ENCODE peak calls at places on chromosomes 5 and 9, in seven cellular contexts. T is pancreas, I is progenitor cell of endocrine pancreas, L is brain microvascular endothelial cell, B is epithelial cell of esophagus, X is GM12865, R is mucosa of descending colon. F is an unnamed sample.

GRCh38 chr5:96388186-96388585 is 44.9 kb downstream of the PCSK1 start:
- DNase-seq in T (no peak), I (no peak), L (peak), B (no peak), X (no peak), R (no peak), F (no peak)

GRCh38 chr5:125190232-125191051 is 444.0 kb upstream of the ZNF608 start:
- DNase-seq in T (no peak), I (no peak), L (no peak), B (peak), X (no peak), R (no peak), F (no peak)

GRCh38 chr5:8844847-8845246 is 701.0 kb downstream of the SEMA5A start:
- DNase-seq in T (no peak), I (no peak), L (no peak), B (no peak), X (no peak), R (no peak), F (no peak)

GRCh38 chr5:157177935-157178334 is 2.7 kb upstream of the ITK start:
- DNase-seq in T (no peak), I (no peak), L (no peak), B (no peak), X (no peak), R (no peak), F (no peak)

GRCh38 chr5:111530298-111530740 is 18.0 kb upstream of the STARD4 start:
- DNase-seq in T (no peak), I (no peak), L (peak), B (peak), X (peak), R (peak), F (no peak)

GRCh38 chr5:15425802-15426201 is 74.2 kb upstream of the FBXL7 start:
- DNase-seq in T (no peak), I (no peak), L (no peak), B (no peak), X (no peak), R (no peak), F (no peak)

GRCh38 chr5:141875795-141876627 is 2.2 kb downstream of the PCDH1 start:
- DNase-seq in T (no peak), I (peak), L (no peak), B (peak), X (no peak), R (peak), F (peak)

GRCh38 chr9:7347556-7347955 is 452.0 kb downstream of the DMAC1 start:
- DNase-seq in T (no peak), I (no peak), L (no peak), B (no peak), X (no peak), R (no peak), F (no peak)

GRCh38 chr9:106797299-106797698 is 65.7 kb upstream of the ZNF462 start:
- DNase-seq in T (no peak), I (no peak), L (no peak), B (peak), X (no peak), R (no peak), F (no peak)

GRCh38 chr9:74379718-74380117 is 117.4 kb upstream of the RORB start:
- DNase-seq in T (peak), I (peak), L (no peak), B (peak), X (peak), R (no peak), F (peak)

GRCh38 chr5:139126711-139127111 is 71.5 kb downstream of the SIL1 start:
- DNase-seq in T (no peak), I (no peak), L (no peak), B (no peak), X (no peak), R (no peak), F (no peak)

GRCh38 chr9:72006481-72006880 is 53.9 kb downstream of the C9orf57 start:
- DNase-seq in T (no peak), I (no peak), L (no peak), B (no peak), X (no peak), R (no peak), F (no peak)

GRCh38 chr5:152942633-152943336 is 537.7 kb upstream of the NMUR2 start:
- DNase-seq in T (no peak), I (no peak), L (no peak), B (no peak), X (no peak), R (no peak), F (peak)

GRCh38 chr9:111030492-111030891 is 7.8 kb downstream of the LPAR1 start:
- DNase-seq in T (no peak), I (no peak), L (no peak), B (no peak), X (no peak), R (no peak), F (no peak)

GRCh38 chr5:146656638-146657037 is 140.6 kb upstream of the GPR151 start:
- DNase-seq in T (no peak), I (no peak), L (no peak), B (no peak), X (no peak), R (no peak), F (no peak)

GRCh38 chr9:120308495-120308894 is 271.5 kb downstream of the CDK5RAP2 start:
- DNase-seq in T (no peak), I (no peak), L (no peak), B (peak), X (no peak), R (no peak), F (no peak)

GRCh38 chr9:115300896-115301295 is 182.9 kb upstream of the TNC start:
- DNase-seq in T (no peak), I (no peak), L (no peak), B (no peak), X (no peak), R (no peak), F (no peak)

GRCh38 chr9:105309531-105309931 is 65.1 kb downstream of the SLC44A1 start:
- DNase-seq in T (no peak), I (no peak), L (no peak), B (no peak), X (no peak), R (no peak), F (no peak)

GRCh38 chr5:59138509-59138908 is 555.6 kb downstream of the RAB3C start:
- DNase-seq in T (no peak), I (no peak), L (no peak), B (no peak), X (no peak), R (no peak), F (no peak)

GRCh38 chr5:141877478-141878185 is 578 bp downstream of the PCDH1 start:
- DNase-seq in T (no peak), I (no peak), L (no peak), B (peak), X (no peak), R (no peak), F (no peak)

GRCh38 chr9:109821711-109822110 is 41.7 kb downstream of the PALM2AKAP2 start:
- DNase-seq in T (no peak), I (no peak), L (no peak), B (no peak), X (no peak), R (no peak), F (no peak)

GRCh38 chr5:135020111-135020895 is 13.7 kb downstream of the PITX1 start:
- DNase-seq in T (no peak), I (no peak), L (no peak), B (no peak), X (no peak), R (no peak), F (peak)

GRCh38 chr5:100161868-100162267 is 373.3 kb upstream of the FAM174A start:
- DNase-seq in T (no peak), I (no peak), L (no peak), B (no peak), X (no peak), R (no peak), F (no peak)

GRCh38 chr5:139839416-139839815 is 43.8 kb downstream of the PSD2 start:
- DNase-seq in T (no peak), I (no peak), L (no peak), B (no peak), X (no peak), R (no peak), F (no peak)

GRCh38 chr5:76836181-76836580 is 13.6 kb upstream of the S100Z start:
- DNase-seq in T (no peak), I (no peak), L (no peak), B (no peak), X (no peak), R (no peak), F (no peak)

GRCh38 chr9:102507044-102507687 is 488.0 kb upstream of the CYLC2 start:
- DNase-seq in T (no peak), I (no peak), L (no peak), B (no peak), X (peak), R (no peak), F (no peak)

GRCh38 chr5:155936520-155937406 is 390.2 kb upstream of the SGCD start:
- DNase-seq in T (no peak), I (no peak), L (no peak), B (no peak), X (no peak), R (no peak), F (no peak)

GRCh38 chr5:34539183-34539582 is 116.9 kb upstream of the RAI14 start:
- DNase-seq in T (no peak), I (no peak), L (no peak), B (no peak), X (no peak), R (no peak), F (no peak)

GRCh38 chr5:15008476-15008875 is 136.9 kb upstream of the ANKH start:
- DNase-seq in T (peak), I (no peak), L (peak), B (peak), X (no peak), R (peak), F (peak)

GRCh38 chr9:72893437-72893836 is 59.4 kb downstream of the ALDH1A1 start:
- DNase-seq in T (no peak), I (no peak), L (no peak), B (no peak), X (no peak), R (no peak), F (no peak)

GRCh38 chr5:172463031-172463430 is 8.7 kb upstream of the SH3PXD2B start:
- DNase-seq in T (no peak), I (no peak), L (no peak), B (no peak), X (no peak), R (no peak), F (no peak)

GRCh38 chr5:61919920-61920319 is 386.1 kb upstream of the KIF2A start:
- DNase-seq in T (peak), I (no peak), L (no peak), B (peak), X (no peak), R (no peak), F (no peak)

GRCh38 chr9:32581512-32582143 is 8.7 kb upstream of the NDUFB6 start:
- DNase-seq in T (peak), I (peak), L (peak), B (peak), X (peak), R (no peak), F (no peak)

GRCh38 chr5:124677376-124677998 is 69.0 kb downstream of the ZNF608 start:
- DNase-seq in T (no peak), I (no peak), L (peak), B (no peak), X (no peak), R (no peak), F (no peak)

GRCh38 chr9:87499455-87500015 is 1.9 kb downstream of the DAPK1 start:
- DNase-seq in T (no peak), I (no peak), L (no peak), B (no peak), X (peak), R (no peak), F (no peak)

GRCh38 chr9:124284940-124285441 is 27.2 kb downstream of the NEK6 start:
- DNase-seq in T (no peak), I (no peak), L (peak), B (no peak), X (no peak), R (no peak), F (no peak)

GRCh38 chr5:98779264-98779877 is 5.9 kb downstream of the RGMB start:
- DNase-seq in T (peak), I (no peak), L (no peak), B (no peak), X (no peak), R (peak), F (no peak)

GRCh38 chr5:174527936-174528557 is 196.3 kb upstream of the MSX2 start:
- DNase-seq in T (no peak), I (no peak), L (no peak), B (no peak), X (no peak), R (no peak), F (no peak)

GRCh38 chr5:174520420-174521396 is 203.7 kb upstream of the MSX2 start:
- DNase-seq in T (peak), I (peak), L (no peak), B (peak), X (no peak), R (no peak), F (no peak)

GRCh38 chr5:174526177-174526576 is 198.2 kb upstream of the MSX2 start:
- DNase-seq in T (no peak), I (no peak), L (no peak), B (no peak), X (no peak), R (no peak), F (no peak)

GRCh38 chr5:174522641-174523260 is 201.6 kb upstream of the MSX2 start:
- DNase-seq in T (no peak), I (no peak), L (no peak), B (no peak), X (no peak), R (no peak), F (no peak)

GRCh38 chr5:174523311-174524159 is 200.8 kb upstream of the MSX2 start:
- DNase-seq in T (no peak), I (no peak), L (no peak), B (no peak), X (no peak), R (no peak), F (no peak)
- TF ChIP-seq CTCF in T (no peak), I (peak), L (no peak), B (peak), X (no peak), R (no peak), F (no peak)

GRCh38 chr5:178589180-178590140 is 733 bp downstream of the COL23A1 start:
- DNase-seq in T (no peak), I (peak), L (no peak), B (peak), X (no peak), R (no peak), F (peak)
- TF ChIP-seq CTCF in T (no peak), I (peak), L (no peak), B (no peak), X (no peak), R (no peak), F (no peak)

DNA sequence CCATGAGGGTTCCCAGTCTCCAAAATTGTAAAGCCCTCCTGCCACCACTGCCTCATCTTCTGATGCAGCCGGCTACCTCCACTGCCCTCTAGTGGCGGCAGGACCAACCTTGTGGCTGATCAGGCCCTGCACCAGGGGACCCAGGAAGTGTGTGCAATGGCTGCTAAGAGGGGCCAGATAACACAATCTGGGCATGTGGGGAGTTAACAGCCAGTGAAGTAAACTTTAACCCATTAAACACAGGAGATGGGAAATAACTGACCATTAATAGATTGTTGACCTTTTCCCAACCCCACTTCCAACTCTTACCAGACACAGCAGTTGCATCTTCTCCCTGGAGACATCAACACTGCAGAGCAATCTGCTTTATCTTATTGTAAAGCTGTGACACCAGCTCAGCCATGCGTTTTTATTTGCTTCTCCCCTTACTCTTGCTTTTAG is 63.3 kb downstream of the FREM1 start:
- DNase-seq in T (peak), I (peak), L (peak), B (peak), X (peak), R (no peak), F (peak)
- TF ChIP-seq CTCF in T (peak), I (peak), L (peak), B (peak), X (peak), R (peak), F (peak)

GRCh38 chr9:90141723-90142122 is 500.9 kb downstream of the DIRAS2 start:
- DNase-seq in T (no peak), I (no peak), L (no peak), B (peak), X (peak), R (no peak), F (no peak)
- TF ChIP-seq CTCF in T (peak), I (peak), L (peak), B (peak), X (peak), R (no peak), F (peak)

GRCh38 chr9:128992995-128993394 is 35.1 kb downstream of the SH3GLB2 start:
- DNase-seq in T (no peak), I (no peak), L (no peak), B (peak), X (no peak), R (no peak), F (peak)
- TF ChIP-seq CTCF in T (no peak), I (peak), L (peak), B (peak), X (no peak), R (no peak), F (peak)

DNA sequence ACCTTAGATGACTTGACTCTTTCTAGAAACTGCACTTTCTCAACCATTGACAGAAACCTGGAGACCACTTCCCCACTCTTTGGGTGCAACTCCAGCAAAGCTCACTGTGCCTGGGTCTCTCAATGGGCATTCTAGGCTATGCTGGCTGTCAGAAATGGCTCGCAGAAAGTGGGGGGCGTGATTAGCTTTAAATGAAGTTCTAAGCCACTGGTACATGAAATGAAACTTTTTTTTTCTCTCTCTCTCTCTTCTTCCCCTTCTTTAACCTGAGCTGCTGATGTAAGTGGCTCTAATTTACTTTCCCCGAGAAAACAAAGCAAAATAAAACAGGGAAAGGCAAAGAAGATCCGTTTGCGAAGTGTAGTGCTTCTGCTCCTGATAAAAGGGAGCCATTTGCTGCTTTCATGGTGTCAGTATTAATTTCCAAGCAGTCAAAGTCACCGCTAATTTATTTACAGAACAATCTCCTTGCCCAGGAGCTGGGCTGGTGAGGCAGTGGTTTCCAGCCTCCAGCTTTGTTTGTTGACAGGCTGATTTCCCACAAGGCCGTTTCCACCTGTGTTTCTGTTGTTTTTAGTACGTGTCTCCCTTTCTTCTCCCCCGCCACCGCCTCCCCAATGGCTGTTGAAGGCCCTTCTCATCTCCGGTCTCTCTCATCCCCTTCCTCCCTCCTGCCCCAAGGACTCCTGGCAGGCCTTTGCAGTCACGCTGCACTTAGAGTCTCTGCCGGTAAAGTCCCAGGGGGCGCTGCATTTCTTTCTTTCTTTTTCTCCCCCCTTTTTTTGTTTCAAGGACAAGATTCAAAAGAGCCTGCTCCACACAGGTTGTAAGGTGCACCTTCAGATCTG is 422.9 kb downstream of the EBF1 start:
- DNase-seq in T (no peak), I (no peak), L (no peak), B (no peak), X (peak), R (no peak), F (peak)
- TF ChIP-seq CTCF in T (no peak), I (peak), L (peak), B (no peak), X (peak), R (no peak), F (peak)

DNA sequence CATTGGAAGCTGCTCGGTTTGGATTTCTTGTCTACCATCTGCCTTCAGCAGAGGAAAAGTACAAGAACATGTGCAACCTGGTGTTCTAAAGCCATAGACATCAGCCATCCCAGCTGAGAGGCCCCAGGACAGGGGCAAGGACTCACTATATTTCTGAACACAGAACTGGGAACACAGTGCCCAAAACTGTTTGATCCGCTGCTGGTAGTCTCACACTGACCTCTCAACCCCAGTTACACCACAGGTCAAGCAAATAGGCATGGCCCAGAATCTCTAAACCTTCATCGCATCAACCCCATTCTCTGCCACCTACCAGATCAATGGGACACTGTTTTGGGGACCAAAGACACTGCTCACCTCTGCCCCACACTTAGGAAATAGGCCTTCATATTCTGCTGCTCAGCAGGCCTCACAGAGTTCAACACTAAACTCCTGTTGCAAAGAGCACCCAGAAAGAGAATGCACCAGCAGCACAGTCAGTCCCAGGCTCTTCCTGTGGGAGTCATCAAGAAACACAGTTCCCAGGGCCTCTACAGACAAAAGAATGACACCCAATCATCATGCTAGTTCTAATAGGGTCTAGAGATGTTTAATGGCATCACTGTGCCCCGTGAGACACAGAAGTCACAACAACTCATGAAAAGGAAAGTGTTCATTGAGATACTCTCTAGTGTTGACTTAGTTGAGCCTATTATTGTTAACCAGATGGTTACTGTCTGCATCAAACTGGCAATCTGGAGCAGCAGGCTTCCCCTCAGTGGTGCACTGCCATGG is 1.8 kb downstream of the KLHL3 start:
- DNase-seq in T (no peak), I (no peak), L (peak), B (peak), X (no peak), R (no peak), F (no peak)
- TF ChIP-seq CTCF in T (no peak), I (no peak), L (no peak), B (no peak), X (no peak), R (no peak), F (no peak)

DNA sequence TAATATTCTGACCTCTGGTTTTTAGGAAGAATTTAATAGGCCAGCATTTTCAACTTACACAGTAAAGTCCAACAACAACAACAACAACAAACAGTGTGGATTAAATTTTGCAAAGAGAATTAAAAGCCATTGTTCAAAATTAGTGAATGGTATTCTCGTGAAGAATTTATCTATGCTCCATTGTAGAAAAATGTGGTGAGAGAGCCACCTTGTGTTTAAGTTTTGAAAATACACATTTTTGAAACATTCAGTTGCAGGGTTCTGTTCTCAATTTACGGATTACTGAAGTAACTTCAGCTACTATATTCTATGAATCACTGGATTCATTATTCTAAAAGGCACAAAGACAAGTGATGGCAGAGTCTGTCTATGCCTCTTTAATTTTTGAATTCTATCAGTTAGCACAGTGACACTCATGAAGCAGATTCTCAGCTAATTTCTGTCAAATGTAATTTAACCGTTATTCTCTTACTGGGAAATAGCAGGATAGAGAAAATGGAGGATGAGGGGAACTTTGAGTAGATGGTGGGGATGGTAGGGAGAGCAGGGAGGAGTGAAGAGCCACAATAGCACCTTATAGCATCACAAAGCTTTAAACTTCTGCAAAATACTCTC is 11.0 kb downstream of the CCDC152 start:
- DNase-seq in T (no peak), I (no peak), L (peak), B (peak), X (peak), R (no peak), F (no peak)
- TF ChIP-seq CTCF in T (peak), I (peak), L (peak), B (peak), X (peak), R (no peak), F (peak)

F was measured in glutamatergic neuron.